ENCODE peak calls at places on chromosomes 7 and 10, in seven cellular contexts. N is thoracic aorta, A is ovary, S is left ventricle myocardium inferior, P is colonic mucosa, X is stomach, E is GM23338. D is an unnamed sample.

GRCh38 chr10:3226960-3227724 is 54.6 kb upstream of the PITRM1 start:
- DNase-seq in N (no peak), A (no peak), S (no peak), P (no peak), X (no peak), E (no peak), D (no peak)

GRCh38 chr10:99537381-99538286 is 4.9 kb downstream of the NKX2-3 start:
- DNase-seq in N (no peak), A (no peak), S (no peak), P (no peak), X (no peak), E (peak; percentile 76), D (no peak)

GRCh38 chr7:143361552-143362125 is 874 bp downstream of the FAM131B start:
- DNase-seq in N (no peak), A (no peak), S (no peak), P (no peak), X (no peak), E (peak; percentile 69), D (no peak)

GRCh38 chr10:88702848-88703597 is 3.0 kb upstream of the LIPK start:
- DNase-seq in N (no peak), A (no peak), S (no peak), P (peak; percentile 80), X (peak; percentile 37), E (peak; percentile 94), D (no peak)

GRCh38 chr10:69329721-69330178 is 51.5 kb downstream of the HK1 start:
- DNase-seq in N (no peak), A (no peak), S (no peak), P (no peak), X (no peak), E (peak; percentile 95), D (no peak)

GRCh38 chr7:19916011-19916410 is 142.6 kb upstream of the TMEM196 start:
- DNase-seq in N (no peak), A (no peak), S (no peak), P (no peak), X (no peak), E (no peak), D (no peak)

GRCh38 chr10:124736491-124737136 is 7.6 kb downstream of the FAM53B start:
- DNase-seq in N (no peak), A (peak; percentile 90), S (peak; percentile 88), P (peak; percentile 91), X (peak; percentile 75), E (no peak), D (peak; percentile 98)

GRCh38 chr7:39480901-39481300 is 85.3 kb upstream of the YAE1 start:
- DNase-seq in N (no peak), A (no peak), S (no peak), P (no peak), X (no peak), E (no peak), D (no peak)

GRCh38 chr10:3532644-3533043 is 252.4 kb downstream of the KLF6 start:
- DNase-seq in N (no peak), A (no peak), S (no peak), P (no peak), X (peak; percentile 21), E (no peak), D (no peak)

GRCh38 chr7:155405399-155406318 is 52.3 kb upstream of the EN2 start:
- DNase-seq in N (no peak), A (no peak), S (no peak), P (no peak), X (no peak), E (peak; percentile 50), D (peak; percentile 41)

GRCh38 chr7:27910341-27910740 is 170.4 kb downstream of the TAX1BP1 start:
- DNase-seq in N (no peak), A (no peak), S (no peak), P (no peak), X (no peak), E (peak; percentile 85), D (peak; percentile 9)

GRCh38 chr10:46074547-46074946 is 28.5 kb upstream of the MSMB start:
- DNase-seq in N (no peak), A (no peak), S (no peak), P (no peak), X (no peak), E (no peak), D (no peak)

GRCh38 chr10:60208676-60209269 is 180.9 kb downstream of the ANK3 start:
- DNase-seq in N (no peak), A (no peak), S (no peak), P (no peak), X (no peak), E (peak; percentile 83), D (no peak)

GRCh38 chr7:20331231-20331880 is 656 bp downstream of the ITGB8 start:
- DNase-seq in N (no peak), A (peak; percentile 62), S (peak; percentile 30), P (peak; percentile 61), X (peak; percentile 53), E (peak; percentile 83), D (peak; percentile 58)

GRCh38 chr10:63129888-63130287 is 3.2 kb upstream of the NRBF2 start:
- DNase-seq in N (no peak), A (no peak), S (no peak), P (no peak), X (no peak), E (peak; percentile 81), D (no peak)

GRCh38 chr7:104230606-104231005 is 22.8 kb upstream of the ORC5 start:
- DNase-seq in N (no peak), A (no peak), S (no peak), P (no peak), X (no peak), E (no peak), D (no peak)

GRCh38 chr10:59678884-59679301 is 30.8 kb downstream of the SLC16A9 start:
- DNase-seq in N (no peak), A (no peak), S (no peak), P (peak; percentile 69), X (peak; percentile 37), E (no peak), D (no peak)

GRCh38 chr10:132232981-132233380 is 46.2 kb downstream of the DPYSL4 start:
- DNase-seq in N (no peak), A (no peak), S (no peak), P (no peak), X (no peak), E (no peak), D (no peak)

GRCh38 chr10:79158402-79159097 is 89.8 kb downstream of the ZMIZ1 start:
- DNase-seq in N (no peak), A (no peak), S (no peak), P (no peak), X (no peak), E (peak; percentile 50), D (no peak)

GRCh38 chr10:79156334-79157274 is 87.8 kb downstream of the ZMIZ1 start:
- DNase-seq in N (no peak), A (no peak), S (no peak), P (no peak), X (no peak), E (no peak), D (no peak)

GRCh38 chr10:79159785-79160184 is 91.0 kb downstream of the ZMIZ1 start:
- DNase-seq in N (peak; percentile 47), A (peak; percentile 70), S (peak; percentile 76), P (no peak), X (no peak), E (no peak), D (no peak)

GRCh38 chr10:79159141-79159619 is 90.4 kb downstream of the ZMIZ1 start:
- DNase-seq in N (no peak), A (no peak), S (no peak), P (no peak), X (no peak), E (no peak), D (no peak)

DNA sequence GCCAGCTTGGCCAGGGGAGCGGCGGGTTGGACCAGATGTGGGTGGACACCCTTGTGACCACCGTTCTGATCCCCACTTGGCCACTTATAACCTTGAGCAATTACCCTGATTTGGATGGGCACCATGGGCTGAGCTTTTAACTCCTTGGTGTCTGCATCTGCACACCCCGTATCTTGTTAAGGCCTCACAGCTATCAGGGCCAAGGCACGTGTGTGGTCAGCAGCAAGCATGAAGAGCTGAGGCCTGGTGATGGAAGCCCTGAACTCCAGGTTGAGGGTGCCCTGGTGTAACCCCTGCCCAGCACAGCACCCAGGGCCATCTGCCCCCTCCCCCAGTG is 89.2 kb downstream of the ZMIZ1 start:
- DNase-seq in N (no peak), A (no peak), S (no peak), P (no peak), X (no peak), E (no peak), D (peak; percentile 92)
- H3K4me1 ChIP-seq in N (peaks cover 97% of the 10 kb centered on the region), A (peaks cover 56% of the 10 kb centered on the region), S (peaks cover 100% of the 10 kb centered on the region), P (peaks cover 14% of the 10 kb centered on the region), X (peaks cover 100% of the 10 kb centered on the region), E (peaks cover 32% of the 10 kb centered on the region), D (peaks cover 76% of the 10 kb centered on the region)

DNA sequence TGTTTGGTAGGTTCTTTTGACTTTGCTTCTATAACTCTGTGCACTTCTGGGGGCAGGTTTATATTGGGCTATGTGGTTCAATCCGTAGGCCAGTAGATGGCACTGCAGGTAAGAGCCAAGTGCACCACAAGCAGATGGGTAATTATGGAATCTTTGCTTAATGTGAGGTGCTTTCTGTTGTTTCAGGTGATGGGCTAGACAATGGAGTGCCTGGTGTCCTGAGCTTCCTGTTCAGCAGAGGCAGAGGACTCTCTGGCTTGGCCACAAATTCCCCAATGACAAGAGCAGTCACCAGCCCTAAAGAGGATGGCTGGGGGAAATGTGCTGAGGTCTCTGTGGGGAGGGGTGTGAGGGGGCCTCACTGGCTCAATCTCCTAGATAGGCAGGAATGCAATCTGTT is 455.0 kb downstream of the CCSER2 start:
- DNase-seq in N (no peak), A (no peak), S (no peak), P (no peak), X (no peak), E (peak; percentile 65), D (peak; percentile 49)
- TF ChIP-seq CTCF in N (no peak), A (no peak), S (peak; percentile 75), P (peak; percentile 47), X (no peak), E (peak; percentile 88), D (peak; percentile 11)

DNA sequence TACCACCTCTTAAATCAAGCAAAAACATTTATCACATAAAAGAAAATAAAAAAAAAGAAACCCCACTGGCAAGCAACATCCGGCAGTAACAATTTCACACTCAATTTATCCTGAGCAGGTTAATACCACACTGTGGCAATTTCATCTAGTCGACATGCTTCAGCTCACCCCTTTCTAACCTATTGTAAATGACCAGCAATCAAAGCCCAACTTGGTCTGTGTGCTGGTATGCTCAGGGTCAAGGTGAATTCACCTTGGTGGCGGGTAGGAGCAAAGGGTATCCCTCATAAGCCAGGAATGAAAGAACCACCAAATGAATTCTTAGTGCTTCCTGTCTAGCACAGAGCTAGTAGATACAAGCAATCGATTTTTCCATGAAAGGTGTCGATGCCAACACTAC is 109.1 kb upstream of the AFAP1L2 start:
- DNase-seq in N (no peak), A (no peak), S (no peak), P (no peak), X (no peak), E (no peak), D (no peak)
- H3K4me3 ChIP-seq in N (no peak overlapping the region), A (no peak overlapping the region), S (no peak overlapping the region), P (no peak overlapping the region), X (no peak overlapping the region), E (no peak overlapping the region), D (no peak overlapping the region)

DNA sequence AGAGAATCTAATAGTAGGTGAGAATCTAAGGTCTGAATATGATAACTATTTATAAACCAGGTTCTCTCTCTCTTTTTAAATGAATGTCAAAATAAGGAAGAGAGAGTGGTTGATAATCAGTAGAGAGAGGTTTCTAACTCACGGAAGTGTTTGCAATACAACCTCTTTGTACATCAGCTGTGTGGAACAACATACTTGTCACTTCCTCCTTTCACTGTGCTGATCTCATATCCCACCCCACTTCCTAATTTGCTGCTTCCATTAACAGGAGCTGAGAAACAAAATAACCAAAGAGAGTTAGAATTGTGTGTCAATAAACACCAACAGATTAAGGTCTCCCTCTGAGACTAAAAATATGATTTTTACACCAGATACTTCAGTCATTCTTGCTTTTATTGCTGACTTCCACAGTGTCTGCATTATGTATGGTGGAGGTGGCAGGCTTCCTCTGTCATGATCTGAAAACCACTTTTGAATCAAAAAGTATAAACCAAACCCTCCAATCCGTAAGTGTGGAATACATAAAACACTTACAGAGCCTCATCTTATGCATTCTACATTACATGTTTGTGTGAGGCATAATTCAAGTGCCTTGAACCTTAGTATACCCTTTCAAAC is 25.0 kb downstream of the CACUL1 start:
- DNase-seq in N (no peak), A (no peak), S (no peak), P (no peak), X (no peak), E (no peak), D (no peak)
- H3K4me1 ChIP-seq in N (peaks cover 54% of the 10 kb centered on the region), A (peaks cover 14% of the 10 kb centered on the region), S (peaks cover 78% of the 10 kb centered on the region), P (peaks cover 17% of the 10 kb centered on the region), X (peaks cover 76% of the 10 kb centered on the region), E (peaks cover 25% of the 10 kb centered on the region), D (peaks cover 12% of the 10 kb centered on the region)

D was measured in thyroid gland.